ENCODE peak calls at places on chromosomes 16 and 17, in five cellular contexts. E, W, D, U and T are unnamed samples.

GRCh38 chr17:50470451-50470850 is 1.8 kb upstream of the CHAD start:
- DNase-seq in E (no peak), W (no peak), D (no peak), U (no peak), T (no peak)

GRCh38 chr16:84501077-84501735 is 3.3 kb downstream of the MEAK7 start:
- DNase-seq in E (peak; percentile 81), W (no peak), D (no peak), U (peak; percentile 95), T (no peak)

GRCh38 chr16:9123871-9124270 is 32.4 kb downstream of the HAPSTR1 start:
- DNase-seq in E (no peak), W (peak; percentile 64), D (no peak), U (peak; percentile 74), T (no peak)

GRCh38 chr17:60586288-60586974 is 13.6 kb upstream of the PPM1D start:
- DNase-seq in E (no peak), W (no peak), D (no peak), U (no peak), T (no peak)

GRCh38 chr16:75244844-75245758 is 6.3 kb downstream of the BCAR1 start:
- DNase-seq in E (peak; percentile 99), W (peak; percentile 90), D (peak; percentile 96), U (peak; percentile 69), T (peak; percentile 70)

GRCh38 chr17:68591583-68591982 is 9.6 kb downstream of the FAM20A start:
- DNase-seq in E (no peak), W (no peak), D (no peak), U (no peak), T (no peak)

GRCh38 chr16:27777527-27777926 is 227.6 kb downstream of the KATNIP start:
- DNase-seq in E (no peak), W (no peak), D (no peak), U (no peak), T (no peak)

GRCh38 chr17:56786989-56787482 is 46.7 kb downstream of the C17orf67 start:
- DNase-seq in E (peak; percentile 96), W (no peak), D (no peak), U (peak; percentile 99), T (no peak)

GRCh38 chr17:44917456-44917855 is 2.2 kb upstream of the GFAP start:
- DNase-seq in E (no peak), W (no peak), D (no peak), U (no peak), T (no peak)

GRCh38 chr17:82257473-82257872 is 16.0 kb downstream of the CSNK1D start:
- DNase-seq in E (no peak), W (no peak), D (peak; percentile 72), U (peak; percentile 22), T (no peak)

GRCh38 chr16:17277981-17278381 is 192.8 kb downstream of the XYLT1 start:
- DNase-seq in E (no peak), W (no peak), D (peak; percentile 19), U (no peak), T (no peak)

GRCh38 chr16:12160815-12161550 is 184.4 kb downstream of the SNX29 start:
- DNase-seq in E (no peak), W (no peak), D (no peak), U (no peak), T (no peak)

GRCh38 chr17:83203073-83203471 is 123.7 kb downstream of the METRNL start:
- DNase-seq in E (peak; percentile 99), W (peak; percentile 89), D (no peak), U (no peak), T (no peak)

GRCh38 chr16:14564881-14565687 is 65.0 kb downstream of the PARN start:
- DNase-seq in E (peak; percentile 4), W (no peak), D (no peak), U (peak; percentile 90), T (no peak)

GRCh38 chr17:74677558-74678466 is 34.9 kb downstream of the CD300LF start:
- DNase-seq in E (peak; percentile 5), W (peak; percentile 72), D (no peak), U (peak; percentile 17), T (no peak)

GRCh38 chr17:75785016-75785769 is 587 bp downstream of the UNK start:
- DNase-seq in E (peak; percentile 92), W (peak; percentile 92), D (peak; percentile 93), U (peak; percentile 78), T (no peak)

GRCh38 chr16:23398987-23399805 is 53.8 kb downstream of the COG7 start:
- DNase-seq in E (no peak), W (no peak), D (peak; percentile 12), U (no peak), T (peak; percentile 68)

GRCh38 chr16:61580579-61580978 is 455.7 kb downstream of the CDH8 start:
- DNase-seq in E (no peak), W (no peak), D (no peak), U (no peak), T (no peak)

GRCh38 chr16:75000481-75001081 is 1.8 kb downstream of the ZNRF1 start:
- DNase-seq in E (peak; percentile 49), W (no peak), D (peak; percentile 7), U (no peak), T (no peak)

GRCh38 chr17:80116276-80116922 is 15.0 kb downstream of the GAA start:
- DNase-seq in E (no peak), W (no peak), D (no peak), U (no peak), T (no peak)

GRCh38 chr16:12546918-12547607 is 256.6 kb downstream of the CPPED1 start:
- DNase-seq in E (peak; percentile 19), W (no peak), D (no peak), U (no peak), T (no peak)

GRCh38 chr16:1431497-1432270 is 806 bp downstream of the PERCC1 start:
- DNase-seq in E (no peak), W (no peak), D (no peak), U (no peak), T (no peak)